ENCODE peak calls at places on chromosomes 5 and 9, in nine cellular contexts. L, E, M, B, C, U, P, I and Z are unnamed samples. For H3K36me3, the result is how much of the 10 kb centered on the place peaks cover.

GRCh38 chr9:104856413-104856941 is 71.5 kb downstream of the ABCA1 start:
- DNase-seq in L (no peak), E (no peak), M (peak), B (no peak), C (no peak), U (peak), P (no peak), I (no peak), Z (no peak)

GRCh38 chr5:75611324-75612210 is at the start of gene ANKDD1B:
- DNase-seq in L (peak), E (no peak), M (no peak), B (no peak), C (no peak), U (peak), P (peak), I (no peak), Z (no peak)

GRCh38 chr5:95617057-95617456 is 2.8 kb upstream of the GPR150 start:
- DNase-seq in L (no peak), E (no peak), M (no peak), B (no peak), C (no peak), U (no peak), P (peak), I (no peak), Z (no peak)

GRCh38 chr9:16335788-16336580 is 534.5 kb downstream of the BNC2 start:
- DNase-seq in L (peak), E (peak), M (no peak), B (peak), C (no peak), U (peak), P (peak), I (peak), Z (no peak)

GRCh38 chr5:53262348-53262970 is 152.9 kb upstream of the MOCS2 start:
- DNase-seq in L (no peak), E (no peak), M (peak), B (no peak), C (no peak), U (peak), P (peak), I (no peak), Z (peak)

GRCh38 chr9:3161912-3162311 is 318.0 kb upstream of the PUM3 start:
- DNase-seq in L (no peak), E (no peak), M (no peak), B (no peak), C (no peak), U (no peak), P (no peak), I (no peak), Z (no peak)

GRCh38 chr9:69380811-69381210 is 55.8 kb downstream of the ENTREP1 start:
- DNase-seq in L (no peak), E (no peak), M (no peak), B (peak), C (no peak), U (no peak), P (peak), I (no peak), Z (no peak)

GRCh38 chr9:126057869-126058467 is 268.7 kb upstream of the MVB12B start:
- DNase-seq in L (no peak), E (no peak), M (no peak), B (no peak), C (no peak), U (no peak), P (no peak), I (no peak), Z (no peak)

GRCh38 chr5:143313298-143313852 is 90.1 kb downstream of the NR3C1 start:
- DNase-seq in L (no peak), E (no peak), M (no peak), B (no peak), C (no peak), U (no peak), P (no peak), I (no peak), Z (no peak)

GRCh38 chr9:12463641-12464040 is 229.5 kb upstream of the TYRP1 start:
- DNase-seq in L (no peak), E (no peak), M (no peak), B (no peak), C (no peak), U (no peak), P (no peak), I (no peak), Z (no peak)

GRCh38 chr5:80474929-80475328 is 13.0 kb upstream of the FAM151B start:
- DNase-seq in L (no peak), E (no peak), M (peak), B (no peak), C (no peak), U (peak), P (no peak), I (no peak), Z (no peak)

GRCh38 chr9:128683340-128684064 is 5.5 kb upstream of the SET start:
- DNase-seq in L (peak), E (no peak), M (no peak), B (no peak), C (peak), U (peak), P (no peak), I (peak), Z (peak)

GRCh38 chr9:108547736-108548135 is 308.1 kb downstream of the ACTL7B start:
- DNase-seq in L (no peak), E (no peak), M (no peak), B (no peak), C (no peak), U (no peak), P (no peak), I (no peak), Z (no peak)

GRCh38 chr5:158811921-158812320 is 287.8 kb downstream of the EBF1 start:
- DNase-seq in L (no peak), E (no peak), M (no peak), B (no peak), C (no peak), U (no peak), P (no peak), I (no peak), Z (no peak)

GRCh38 chr5:158812381-158812780 is 287.3 kb downstream of the EBF1 start:
- DNase-seq in L (peak), E (no peak), M (no peak), B (no peak), C (no peak), U (no peak), P (no peak), I (peak), Z (peak)

GRCh38 chr5:158809310-158809709 is 290.4 kb downstream of the EBF1 start:
- DNase-seq in L (no peak), E (no peak), M (no peak), B (no peak), C (no peak), U (no peak), P (no peak), I (no peak), Z (no peak)

GRCh38 chr5:158811350-158811749 is 288.4 kb downstream of the EBF1 start:
- DNase-seq in L (no peak), E (no peak), M (no peak), B (no peak), C (no peak), U (no peak), P (no peak), I (no peak), Z (no peak)

DNA sequence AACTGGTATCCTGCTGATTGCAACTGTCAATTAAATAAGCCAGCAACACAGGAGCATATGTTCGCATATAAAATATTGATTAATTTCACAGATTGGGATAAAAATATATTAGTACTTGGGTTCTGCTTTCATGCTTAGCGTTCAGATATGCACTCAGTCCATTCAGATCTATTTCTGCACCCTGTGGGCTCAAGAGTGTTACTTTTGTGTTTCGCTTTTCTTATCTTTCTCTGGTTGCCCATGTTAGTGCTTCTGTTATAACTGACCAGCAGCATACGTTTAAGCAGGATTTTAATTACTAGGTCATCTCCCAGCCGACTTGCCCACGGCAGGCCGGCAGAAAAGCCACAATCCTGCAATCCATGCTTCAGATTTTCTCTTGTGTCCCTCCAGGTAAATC is 289.1 kb downstream of the EBF1 start:
- DNase-seq in L (no peak), E (no peak), M (no peak), B (no peak), C (no peak), U (no peak), P (no peak), I (no peak), Z (no peak)
- H3K36me3 ChIP-seq in L (under half), E (under half), M (under half), B (under half), C (under half), U (under half), P (under half), I (under half), Z (under half)

DNA sequence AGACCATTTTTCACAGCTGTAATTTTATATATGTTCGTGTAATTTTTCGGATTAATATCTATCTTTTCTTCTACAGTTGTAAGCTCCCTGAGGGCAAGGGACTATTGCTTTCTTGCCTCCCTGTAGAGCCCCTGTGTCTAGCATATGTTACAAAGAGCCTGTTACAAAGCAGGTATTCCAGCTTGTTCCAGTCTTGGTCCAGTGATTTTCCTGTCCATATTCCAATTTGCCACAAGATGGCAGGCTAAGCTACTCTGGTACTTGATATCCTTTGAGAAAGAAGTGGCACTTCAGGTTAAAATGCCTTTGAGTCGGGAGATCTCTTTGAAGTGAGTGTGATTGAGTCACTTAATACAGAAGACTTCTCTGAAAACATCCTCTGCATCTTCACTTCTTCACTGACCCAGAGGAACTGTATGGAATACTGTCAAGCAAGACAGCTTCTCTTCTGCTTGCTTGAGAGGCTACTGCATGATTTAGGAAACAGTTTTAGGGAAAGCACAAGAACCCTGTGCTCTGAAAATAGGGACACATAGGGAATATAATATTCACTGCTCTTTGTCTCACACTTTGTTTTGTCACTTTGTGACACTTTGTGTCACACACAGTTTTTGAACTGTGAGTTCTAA is 24.5 kb downstream of the CAVIN4 start:
- DNase-seq in L (no peak), E (no peak), M (peak), B (peak), C (no peak), U (peak), P (peak), I (no peak), Z (peak)
- TF ChIP-seq CTCF in L (peak), E (peak), M (peak), B (peak), C (peak), U (peak), P (peak), I (peak), Z (peak)

GRCh38 chr9:107223381-107223780 is 59.7 kb upstream of the RAD23B start:
- DNase-seq in L (no peak), E (no peak), M (no peak), B (no peak), C (no peak), U (no peak), P (no peak), I (no peak), Z (no peak)
- H3K4me3 ChIP-seq in L (no peak), E (no peak), M (peak), B (no peak), C (no peak), U (no peak), P (no peak), I (no peak), Z (no peak)

GRCh38 chr5:10391130-10391529 is 37.6 kb downstream of the MARCHF6 start:
- DNase-seq in L (no peak), E (no peak), M (no peak), B (no peak), C (no peak), U (no peak), P (no peak), I (no peak), Z (no peak)
- H3K36me3 ChIP-seq in L (under half), E (half or more), M (half or more), B (under half), C (under half), U (under half), P (under half), I (half or more), Z (half or more)

DNA sequence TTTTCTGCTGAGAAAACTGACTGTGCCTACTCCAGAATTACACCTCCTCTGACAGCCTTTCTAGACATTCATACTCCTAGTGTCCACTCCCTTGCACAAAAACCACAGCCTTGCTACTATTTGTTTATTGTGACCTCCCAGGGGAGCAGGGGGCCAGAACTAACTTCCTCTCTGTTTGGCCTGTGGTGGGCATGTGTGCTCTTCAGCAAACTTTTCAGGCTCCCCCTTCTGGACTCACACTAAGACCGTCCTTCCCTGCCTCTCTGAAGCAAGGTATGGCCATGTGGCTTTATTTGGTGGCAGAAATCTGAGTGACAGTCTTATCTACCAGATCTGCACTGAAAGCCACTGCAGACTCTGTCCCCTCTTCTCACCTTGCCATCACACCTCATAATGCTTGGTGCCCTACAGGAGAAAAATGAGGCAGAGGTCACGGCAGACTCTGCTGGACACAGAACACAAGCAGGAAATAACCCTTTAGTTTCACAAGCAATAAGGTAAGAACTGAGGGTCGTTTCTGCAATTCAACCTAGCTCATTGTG is 28.2 kb downstream of the LIFR start:
- DNase-seq in L (no peak), E (no peak), M (peak), B (no peak), C (no peak), U (no peak), P (no peak), I (no peak), Z (no peak)
- TF ChIP-seq CTCF in L (no peak), E (no peak), M (peak), B (no peak), C (no peak), U (no peak), P (peak), I (no peak), Z (no peak)

GRCh38 chr9:137837345-137838278 is 40.0 kb upstream of the CACNA1B start:
- DNase-seq in L (no peak), E (no peak), M (no peak), B (no peak), C (peak), U (no peak), P (no peak), I (no peak), Z (no peak)

GRCh38 chr9:137834846-137835546 is 42.6 kb upstream of the CACNA1B start:
- DNase-seq in L (no peak), E (no peak), M (no peak), B (no peak), C (peak), U (no peak), P (no peak), I (no peak), Z (no peak)

GRCh38 chr9:137836831-137837241 is 40.7 kb upstream of the CACNA1B start:
- DNase-seq in L (no peak), E (no peak), M (no peak), B (no peak), C (no peak), U (no peak), P (no peak), I (no peak), Z (no peak)

GRCh38 chr9:137836151-137836830 is 41.3 kb upstream of the CACNA1B start:
- DNase-seq in L (no peak), E (no peak), M (no peak), B (no peak), C (no peak), U (no peak), P (no peak), I (no peak), Z (no peak)

GRCh38 chr9:137838576-137838975 is 39.0 kb upstream of the CACNA1B start:
- DNase-seq in L (no peak), E (no peak), M (no peak), B (no peak), C (no peak), U (no peak), P (no peak), I (no peak), Z (no peak)
- H3K4me3 ChIP-seq in L (no peak), E (no peak), M (no peak), B (no peak), C (no peak), U (no peak), P (no peak), I (no peak), Z (no peak)

DNA sequence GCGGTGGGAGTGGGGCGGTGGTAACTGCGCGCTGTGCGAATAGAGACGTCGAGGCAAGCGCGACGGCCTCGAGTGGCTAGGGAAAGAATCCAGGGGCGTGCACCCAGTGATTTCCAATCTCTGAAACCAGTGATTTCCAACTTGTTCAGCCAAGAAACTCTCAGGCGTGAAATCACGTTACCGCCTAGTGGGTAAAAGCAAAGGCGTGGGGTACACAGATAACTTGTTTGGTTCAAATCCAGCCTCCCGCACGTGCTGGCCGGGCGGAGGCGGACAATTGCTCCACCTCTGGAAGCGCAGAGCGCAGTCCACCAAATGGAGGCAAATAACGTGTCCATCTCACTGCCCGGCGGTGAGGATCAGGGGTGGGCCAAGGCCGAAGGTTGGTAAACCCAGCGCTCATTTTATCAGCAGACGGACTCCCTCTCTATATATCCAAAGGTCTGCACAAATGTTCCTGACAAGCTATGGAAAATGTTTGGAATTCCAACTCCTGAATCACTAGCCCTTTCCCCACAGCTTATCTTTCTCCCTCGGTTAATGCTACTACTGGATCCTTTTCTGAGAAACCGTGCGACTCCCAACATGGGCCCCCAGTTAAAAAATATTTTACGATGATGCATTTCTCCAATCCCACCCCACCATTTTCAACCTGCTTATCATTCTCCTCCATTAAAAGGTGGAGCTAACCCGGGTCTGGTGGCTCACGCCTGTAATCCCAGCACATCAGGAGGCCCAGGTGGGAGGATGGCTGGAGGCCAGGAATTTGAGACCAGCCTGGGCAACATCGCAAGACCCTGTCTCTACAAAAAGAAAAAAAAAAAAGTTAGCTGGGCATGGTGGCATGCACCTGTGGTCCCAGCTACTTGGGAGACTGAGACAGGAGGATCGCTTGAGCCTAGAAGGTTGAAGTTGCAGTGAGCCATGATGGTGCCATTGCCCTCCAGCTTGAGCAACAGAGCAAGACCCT is 950 bp upstream of the FNBP1 start:
- DNase-seq in L (peak), E (peak), M (peak), B (no peak), C (peak), U (peak), P (no peak), I (peak), Z (no peak)
- H3K36me3 ChIP-seq in L (under half), E (under half), M (under half), B (under half), C (under half), U (under half), P (under half), I (under half), Z (under half)

DNA sequence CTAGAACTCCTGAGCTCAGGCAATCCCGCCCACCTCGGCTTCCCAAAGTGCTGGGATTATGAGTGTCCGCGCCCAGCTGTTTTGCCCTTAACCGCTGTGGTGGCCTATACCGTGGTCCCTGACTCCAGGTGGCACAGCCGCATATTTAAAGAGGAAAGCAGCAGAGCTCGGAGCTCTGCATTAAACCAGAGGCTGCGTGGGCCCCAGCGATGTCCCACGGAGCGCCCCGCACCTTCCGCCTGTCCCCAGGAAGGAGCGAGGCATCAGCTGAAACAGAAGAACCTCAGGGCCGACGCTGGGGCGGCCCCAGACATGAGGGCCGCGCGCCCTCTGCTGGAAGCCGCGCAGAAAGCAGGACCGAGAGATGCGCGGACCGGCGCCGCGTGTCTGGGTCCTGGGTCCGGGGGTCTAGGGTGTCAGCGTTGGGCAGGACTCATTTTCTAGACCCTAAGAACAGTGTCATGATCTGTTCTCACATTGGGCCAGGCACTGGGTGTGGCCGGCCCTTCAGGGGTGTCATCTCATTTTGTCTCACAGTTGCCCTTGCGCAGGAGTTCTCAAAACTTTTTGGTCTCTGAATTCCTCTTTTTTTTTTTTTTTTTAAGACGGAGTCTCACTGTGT is 37.7 kb downstream of the LAMC3 start:
- DNase-seq in L (peak), E (peak), M (peak), B (peak), C (no peak), U (peak), P (peak), I (peak), Z (peak)
- TF ChIP-seq CTCF in L (peak), E (peak), M (peak), B (peak), C (peak), U (peak), P (peak), I (peak), Z (peak)